ENCODE peak calls at places on chromosomes 11 and 22, in nine cellular contexts. X is GM23248; B is naive thymus-derived CD4-positive, alpha-beta T cell; R is fibroblast of lung; T is CD8-positive, alpha-beta memory T cell; W is CD8-positive, alpha-beta T cell; E is upper lobe of right lung; M is GM23338; H is tibial nerve. S is an unnamed sample.

GRCh38 chr11:122398167-122398566 is 257.4 kb upstream of the UBASH3B start:
- DNase-seq in T (no peak), X (peak; percentile 49), H (no peak), W (no peak), R (peak; percentile 61), M (no peak), E (no peak), B (no peak), S (no peak)

GRCh38 chr22:38176170-38176741 is 5.4 kb downstream of the PLA2G6 start:
- DNase-seq in B (peak; percentile 19), X (peak; percentile 30), R (peak; percentile 75), M (no peak), E (peak; percentile 81), T (peak; percentile 58), W (no peak), H (peak; percentile 61), S (no peak)

GRCh38 chr11:35265755-35266454 is 126.9 kb downstream of the CD44 start:
- DNase-seq in W (no peak), T (no peak), R (no peak), X (no peak), M (no peak), B (no peak), E (no peak), H (no peak), S (no peak)

GRCh38 chr22:37472418-37473006 is 13.7 kb downstream of the MFNG start:
- DNase-seq in H (no peak), E (no peak), B (peak; percentile 51), T (peak; percentile 66), R (peak; percentile 23), W (peak; percentile 45), X (peak; percentile 49), M (peak; percentile 81), S (no peak)

GRCh38 chr11:7673724-7674434 is 579 bp upstream of the CYB5R2 start:
- DNase-seq in X (peak; percentile 48), E (peak; percentile 72), B (no peak), H (peak; percentile 22), R (peak; percentile 33), W (no peak), M (peak; percentile 90), T (no peak), S (peak; percentile 50)

GRCh38 chr22:35882226-35883027 is 146.2 kb downstream of the RBFOX2 start:
- DNase-seq in E (no peak), W (no peak), H (no peak), T (no peak), R (peak; percentile 35), X (peak; percentile 42), M (no peak), B (no peak), S (no peak)

GRCh38 chr11:119188887-119189286 is 3.6 kb downstream of the NHERF4 start:
- DNase-seq in H (no peak), R (no peak), M (no peak), E (no peak), W (no peak), X (no peak), B (no peak), T (no peak), S (no peak)

GRCh38 chr11:58923300-58923788 is 15.9 kb upstream of the GLYATL1 start:
- DNase-seq in T (no peak), M (peak; percentile 92), W (no peak), R (peak; percentile 37), H (no peak), B (peak; percentile 44), E (no peak), X (peak; percentile 52), S (peak; percentile 87)

GRCh38 chr22:19708323-19709011 is 5.8 kb upstream of the SEPTIN5 start:
- DNase-seq in X (no peak), B (no peak), R (no peak), M (no peak), T (no peak), W (no peak), H (no peak), E (peak; percentile 83), S (no peak)

GRCh38 chr11:97905101-97905500 is 1115.6 kb upstream of the CNTN5 start:
- DNase-seq in M (no peak), R (no peak), W (no peak), B (no peak), T (no peak), X (no peak), E (no peak), H (no peak), S (no peak)

GRCh38 chr22:28450109-28450508 is 229.5 kb downstream of the TTC28 start:
- DNase-seq in B (no peak), X (no peak), W (no peak), M (no peak), E (no peak), R (no peak), H (no peak), T (no peak), S (no peak)

GRCh38 chr11:122556605-122557004 is 98.9 kb upstream of the UBASH3B start:
- DNase-seq in E (peak; percentile 68), W (no peak), X (peak; percentile 69), B (peak; percentile 27), T (no peak), M (peak; percentile 74), R (peak; percentile 19), H (no peak), S (no peak)

DNA sequence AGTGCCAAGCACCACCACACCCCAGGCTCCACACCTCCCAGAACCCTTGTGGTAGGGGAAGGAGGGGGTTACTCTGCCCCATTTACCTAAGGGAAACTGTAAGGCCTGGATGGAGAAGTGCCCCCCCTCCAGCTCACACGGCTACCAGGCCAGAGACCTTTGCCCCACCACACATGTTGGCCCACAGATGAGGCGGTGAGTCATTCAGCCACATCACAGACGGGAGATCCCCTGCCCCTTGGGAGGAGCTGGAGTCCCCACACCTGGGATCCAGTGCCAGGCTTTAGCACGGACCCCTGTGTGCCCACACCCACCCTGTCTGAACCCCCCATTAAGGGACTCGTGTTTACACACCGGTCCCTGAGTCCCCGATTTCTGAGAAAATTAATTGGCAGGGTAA is 24.9 kb downstream of the CDKN1C start:
- DNase-seq in H (no peak), B (no peak), R (peak; percentile 52), T (no peak), W (no peak), E (no peak), M (no peak), X (peak; percentile 29), S (no peak)
- H3K27me3 ChIP-seq in H (no peaks in the 10 kb centered on the region), B (no peaks in the 10 kb centered on the region), R (peaks cover 21% of the 10 kb centered on the region), T (no peaks in the 10 kb centered on the region), W (no peaks in the 10 kb centered on the region), E (peaks cover 18% of the 10 kb centered on the region), M (peaks cover 52% of the 10 kb centered on the region), X (peaks cover 11% of the 10 kb centered on the region), S (peaks cover 54% of the 10 kb centered on the region)

GRCh38 chr22:45552017-45552411 is 49.3 kb downstream of the FBLN1 start:
- DNase-seq in H (no peak), R (no peak), E (no peak), B (no peak), M (peak; percentile 38), W (no peak), X (no peak), T (no peak), S (no peak)
- H3K4me1 ChIP-seq in H (no peaks in the 10 kb centered on the region), R (peaks cover 33% of the 10 kb centered on the region), E (peaks cover 28% of the 10 kb centered on the region), B (no peaks in the 10 kb centered on the region), M (peaks cover 3% of the 10 kb centered on the region), W (no peaks in the 10 kb centered on the region), X (peaks cover 45% of the 10 kb centered on the region), T (no peaks in the 10 kb centered on the region), S (peaks cover 12% of the 10 kb centered on the region)

GRCh38 chr11:2549491-2549875 is 104.7 kb downstream of the KCNQ1 start:
- DNase-seq in H (no peak), T (peak; percentile 26), M (no peak), W (no peak), R (no peak), X (no peak), B (no peak), E (peak; percentile 23), S (no peak)

GRCh38 chr11:2550606-2550970 is 105.8 kb downstream of the KCNQ1 start:
- DNase-seq in M (no peak), R (no peak), X (no peak), E (peak; percentile 47), T (no peak), W (no peak), H (no peak), B (no peak), S (no peak)

GRCh38 chr11:2551131-2551530 is 106.3 kb downstream of the KCNQ1 start:
- DNase-seq in W (no peak), M (no peak), T (peak; percentile 23), E (peak; percentile 34), B (no peak), X (no peak), R (no peak), H (no peak), S (no peak)

GRCh38 chr11:2549080-2549479 is 104.3 kb downstream of the KCNQ1 start:
- DNase-seq in E (no peak), X (no peak), H (no peak), R (no peak), B (no peak), T (peak; percentile 25), W (no peak), M (no peak), S (no peak)

DNA sequence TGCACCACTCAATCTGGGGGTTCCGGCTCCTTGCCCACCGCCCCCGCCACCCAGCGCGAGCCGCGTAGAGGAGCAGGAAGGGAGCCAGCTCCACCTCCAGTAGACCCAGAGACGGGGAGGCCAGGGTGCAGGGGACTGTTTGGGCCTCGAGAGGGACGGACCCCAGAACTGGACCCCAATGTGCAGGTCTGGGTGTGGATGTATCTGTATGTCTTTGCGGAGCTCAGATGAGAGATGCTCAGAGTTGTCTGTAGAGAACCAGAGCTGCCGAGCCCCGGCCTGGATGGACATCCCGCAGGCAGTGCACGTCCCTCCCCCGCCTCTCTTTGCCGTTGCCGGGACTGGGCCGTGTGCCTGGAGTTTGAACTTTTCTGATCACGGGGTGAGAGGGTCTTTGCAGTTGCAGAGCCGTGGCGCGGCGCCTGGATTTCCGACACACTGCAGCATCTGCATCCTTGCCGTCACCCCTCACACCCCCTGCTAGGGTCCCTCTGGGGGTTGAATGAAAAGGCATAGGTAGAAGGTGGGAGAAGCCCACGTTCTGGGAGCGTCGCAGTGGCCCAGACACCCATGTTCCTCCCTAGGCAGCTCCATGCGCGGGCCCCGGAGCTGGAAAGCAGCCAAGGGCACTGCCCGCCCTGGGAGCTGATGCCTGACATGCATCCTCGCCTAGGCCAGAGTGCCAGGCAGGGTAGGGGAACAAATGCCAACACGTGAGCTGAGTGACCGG is 105.2 kb downstream of the KCNQ1 start:
- DNase-seq in H (no peak), E (peak; percentile 64), W (no peak), B (no peak), R (no peak), T (peak; percentile 37), M (no peak), X (no peak), S (no peak)
- H3K27me3 ChIP-seq in H (no peaks in the 10 kb centered on the region), E (no peaks in the 10 kb centered on the region), W (no peaks in the 10 kb centered on the region), B (no peaks in the 10 kb centered on the region), R (peaks cover 6% of the 10 kb centered on the region), T (no peaks in the 10 kb centered on the region), M (peaks cover 90% of the 10 kb centered on the region), X (peaks cover 43% of the 10 kb centered on the region), S (peaks cover 6% of the 10 kb centered on the region)

DNA sequence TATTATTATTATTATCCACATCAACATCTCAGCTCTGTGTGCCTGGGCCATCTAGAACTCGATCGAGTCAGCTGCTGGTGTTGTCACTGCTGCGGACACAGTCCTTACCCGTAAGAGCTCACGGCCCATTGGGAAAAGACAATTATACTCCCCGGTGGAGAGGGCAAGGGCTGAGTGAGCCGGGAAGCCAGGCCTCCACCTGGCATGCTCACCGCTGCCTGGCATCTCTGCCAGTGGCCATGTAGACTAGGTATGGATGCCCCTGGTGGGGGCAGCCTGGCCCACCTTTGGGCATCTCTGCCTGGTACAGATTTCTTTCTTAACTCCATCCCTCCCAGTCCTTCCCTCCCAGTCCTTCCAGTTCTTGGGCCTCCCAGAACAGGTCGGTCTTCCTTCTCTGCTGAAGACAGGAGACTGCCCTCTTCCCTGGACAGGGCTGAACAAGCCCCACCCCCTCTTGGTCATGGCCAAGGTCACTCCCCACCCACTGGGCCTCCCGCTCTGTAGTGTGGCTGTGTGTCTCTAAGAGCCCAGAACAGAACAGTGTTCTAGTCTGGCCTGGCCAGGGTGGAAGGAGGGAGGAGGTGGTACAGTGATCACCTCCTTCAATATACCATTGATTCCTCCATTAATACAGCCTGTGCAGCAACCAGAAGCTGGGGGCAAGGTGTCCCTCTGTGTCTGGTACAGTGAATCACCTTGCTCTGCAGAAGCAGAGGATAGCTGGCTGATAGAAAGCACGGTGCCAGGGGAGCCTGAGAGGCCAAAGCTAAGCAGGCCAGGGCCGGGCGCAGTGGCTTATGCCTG is 57.7 kb downstream of the FLRT1 start:
- DNase-seq in E (no peak), R (no peak), M (no peak), X (no peak), W (no peak), H (no peak), B (no peak), T (no peak), S (no peak)
- H3K4me1 ChIP-seq in E (peaks cover 26% of the 10 kb centered on the region), R (no peaks in the 10 kb centered on the region), M (peaks cover 9% of the 10 kb centered on the region), X (peaks cover 6% of the 10 kb centered on the region), W (no peaks in the 10 kb centered on the region), H (no peaks in the 10 kb centered on the region), B (no peaks in the 10 kb centered on the region), T (no peaks in the 10 kb centered on the region), S (no peaks in the 10 kb centered on the region)

S was measured in foreskin keratinocyte.